ENCODE peak calls at places on chromosomes 3 and 15, in nine cellular contexts. M, Z, N, S, U, L, K, I and P are unnamed samples.

GRCh38 chr3:171963546-171963945 is 75.8 kb upstream of the FNDC3B start:
- DNase-seq in K (no peak), L (no peak), I (no peak), Z (no peak), S (no peak), U (no peak), M (no peak), N (no peak), P (no peak)

GRCh38 chr3:55615039-55615693 is 128.1 kb upstream of the WNT5A start:
- DNase-seq in K (no peak), L (peak), N (no peak), S (no peak), U (no peak), Z (no peak), I (no peak), M (no peak), P (no peak)

GRCh38 chr3:17894434-17895060 is 152.1 kb upstream of the TBC1D5 start:
- DNase-seq in I (peak), K (peak), Z (no peak), L (peak), M (peak), S (peak), N (peak), U (peak), P (no peak)

GRCh38 chr3:85835857-85836470 is 877.2 kb downstream of the CADM2 start:
- DNase-seq in M (no peak), K (no peak), I (no peak), N (no peak), L (no peak), Z (no peak), S (no peak), U (no peak), P (no peak)

GRCh38 chr3:149813367-149814281 is 609 bp downstream of the RNF13 start:
- DNase-seq in N (peak), I (no peak), Z (no peak), S (peak), U (peak), M (no peak), K (peak), L (peak), P (peak)

GRCh38 chr15:29140475-29141172 is 129.0 kb downstream of the NSMCE3 start:
- DNase-seq in S (no peak), L (no peak), M (no peak), K (no peak), Z (no peak), I (no peak), U (no peak), N (no peak), P (no peak)

GRCh38 chr3:105829229-105829628 is 39.6 kb downstream of the CBLB start:
- DNase-seq in I (no peak), N (no peak), M (no peak), Z (no peak), S (no peak), U (no peak), L (peak), K (peak), P (no peak)

GRCh38 chr3:100427694-100428093 is 26.4 kb downstream of the LNP1 start:
- DNase-seq in I (no peak), K (peak), L (no peak), S (no peak), U (no peak), Z (no peak), N (no peak), M (no peak), P (no peak)

GRCh38 chr3:60703008-60703407 is 548.2 kb downstream of the FHIT start:
- DNase-seq in I (no peak), U (no peak), L (no peak), N (no peak), M (no peak), K (no peak), Z (no peak), S (no peak), P (no peak)

GRCh38 chr3:46699846-46700523 is 1.2 kb upstream of the TMIE start:
- DNase-seq in K (no peak), S (no peak), Z (no peak), I (no peak), N (no peak), M (no peak), U (no peak), L (no peak), P (no peak)

GRCh38 chr3:7144696-7145308 is 283.9 kb downstream of the GRM7 start:
- DNase-seq in L (no peak), Z (no peak), U (peak), K (peak), M (no peak), N (peak), I (no peak), S (peak), P (no peak)